ENCODE peak calls at places on chromosomes 5 and 9, in nine cellular contexts. K is KG1; I is stromal cell of bone marrow; W is stimulated activated effector memory CD8-positive, alpha-beta T cell treated with anti-CD3 and anti-CD28 coated beads, Interleukin-12 subunit alpha, Interleukin-12 subunit beta, amount 100 ng/mL, for 72 hours; Y is NCI-H1436 treated with DMSO at 0.1 percent for 48 hours; D is NCI-H524 treated with DMSO at 0.1 percent for 48 hours; Q is nucleus accumbens; V is HFFc6; O is A673. F is an unnamed sample.

GRCh38 chr5:126430631-126431030 is 7.4 kb downstream of the GRAMD2B start:
- DNase-seq in K (no peak), I (no peak), W (no peak), Y (no peak), D (no peak), Q (no peak), V (no peak), O (no peak), F (no peak)

GRCh38 chr9:34047864-34048729 is 590 bp downstream of the UBAP2 start:
- DNase-seq in K (no peak), I (no peak), W (no peak), Y (no peak), D (no peak), Q (peak; percentile 23), V (peak; percentile 1), O (peak; percentile 48), F (no peak)

GRCh38 chr5:174724484-174725260 is at the start of gene MSX2:
- DNase-seq in K (no peak), I (peak; percentile 84), W (no peak), Y (no peak), D (no peak), Q (no peak), V (no peak), O (peak; percentile 82), F (peak; percentile 6)

GRCh38 chr5:109688647-109688998 is 1.1 kb upstream of the MAN2A1 start:
- DNase-seq in K (peak; percentile 16), I (no peak), W (no peak), Y (no peak), D (no peak), Q (no peak), V (no peak), O (peak; percentile 82), F (no peak)

GRCh38 chr5:8685704-8686103 is 816.8 kb downstream of the MTRR start:
- DNase-seq in K (no peak), I (no peak), W (no peak), Y (no peak), D (peak; percentile 37), Q (no peak), V (no peak), O (no peak), F (no peak)

GRCh38 chr9:93654351-93654961 is 78.1 kb downstream of the PHF2 start:
- DNase-seq in K (no peak), I (no peak), W (no peak), Y (no peak), D (no peak), Q (no peak), V (no peak), O (no peak), F (no peak)

GRCh38 chr5:5419291-5420210 is 2.9 kb upstream of the ICE1 start:
- DNase-seq in K (no peak), I (peak; percentile 58), W (no peak), Y (no peak), D (peak; percentile 43), Q (no peak), V (peak; percentile 60), O (peak; percentile 71), F (peak; percentile 24)

GRCh38 chr9:34513567-34514214 is 9.1 kb downstream of the ENHO start:
- DNase-seq in K (no peak), I (peak; percentile 64), W (no peak), Y (peak; percentile 69), D (no peak), Q (no peak), V (no peak), O (peak; percentile 86), F (no peak)

GRCh38 chr5:9512452-9512851 is 33.4 kb downstream of the SEMA5A start:
- DNase-seq in K (no peak), I (peak; percentile 60), W (no peak), Y (no peak), D (no peak), Q (no peak), V (no peak), O (no peak), F (no peak)

GRCh38 chr9:114086009-114086408 is 7.9 kb upstream of the AMBP start:
- DNase-seq in K (no peak), I (no peak), W (no peak), Y (no peak), D (no peak), Q (no peak), V (no peak), O (no peak), F (no peak)

GRCh38 chr9:76302947-76303550 is 91.2 kb downstream of the RFK start:
- DNase-seq in K (peak; percentile 15), I (peak; percentile 18), W (no peak), Y (no peak), D (no peak), Q (no peak), V (peak; percentile 39), O (peak; percentile 60), F (no peak)

GRCh38 chr9:37983381-37984067 is 79.6 kb upstream of the SLC25A51 start:
- DNase-seq in K (no peak), I (no peak), W (no peak), Y (no peak), D (no peak), Q (no peak), V (no peak), O (no peak), F (no peak)

GRCh38 chr9:114723926-114724325 is 41.9 kb upstream of the TEX48 start:
- DNase-seq in K (no peak), I (no peak), W (no peak), Y (no peak), D (no peak), Q (no peak), V (peak; percentile 55), O (no peak), F (peak; percentile 21)

GRCh38 chr9:97737429-97737828 is 40.3 kb upstream of the XPA start:
- DNase-seq in K (no peak), I (no peak), W (no peak), Y (no peak), D (peak; percentile 14), Q (no peak), V (no peak), O (peak; percentile 31), F (no peak)

GRCh38 chr5:168176941-168177340 is 114.5 kb upstream of the WWC1 start:
- DNase-seq in K (no peak), I (no peak), W (no peak), Y (no peak), D (no peak), Q (no peak), V (no peak), O (no peak), F (no peak)

GRCh38 chr9:98007251-98007928 is 24.2 kb downstream of the ANP32B start:
- DNase-seq in K (no peak), I (no peak), W (no peak), Y (no peak), D (no peak), Q (no peak), V (no peak), O (no peak), F (no peak)

F was measured in GM04504.